ENCODE peak calls at places on chromosomes 6 and 20, in eight cellular contexts. N is mesothelial cell of epicardium; S is CD8-positive, alpha-beta T cell; F is PC-9; M is AG09309; Z is HCT116; T is foreskin fibroblast; A is mucosa of descending colon. Y is an unnamed sample.

GRCh38 chr6:53679446-53679933 is 13.9 kb upstream of the KLHL31 start:
- DNase-seq in F (peak), M (peak), Z (peak), S (no peak), T (peak), A (no peak), N (no peak), Y (peak)

GRCh38 chr6:41901882-41902519 is 6.8 kb upstream of the USP49 start:
- DNase-seq in A (peak), Z (no peak), F (no peak), M (no peak), N (no peak), S (peak), T (peak), Y (no peak)

GRCh38 chr20:20130399-20130798 is 78.1 kb downstream of the CFAP61 start:
- DNase-seq in A (peak), M (no peak), S (no peak), T (no peak), N (no peak), F (no peak), Z (peak), Y (no peak)

GRCh38 chr6:45084257-45084656 is 243.9 kb upstream of the RUNX2 start:
- DNase-seq in A (no peak), N (no peak), T (peak), F (no peak), Z (no peak), S (no peak), M (no peak), Y (no peak)

GRCh38 chr6:118704911-118705310 is 53.5 kb upstream of the CEP85L start:
- DNase-seq in M (no peak), F (no peak), A (no peak), T (peak), Z (no peak), S (no peak), N (no peak), Y (no peak)

GRCh38 chr6:169046483-169047192 is 207.0 kb downstream of the THBS2 start:
- DNase-seq in A (no peak), T (peak), M (peak), F (no peak), S (no peak), Z (no peak), N (no peak), Y (peak)

GRCh38 chr6:17863971-17864754 is 123.3 kb downstream of the KIF13A start:
- DNase-seq in A (peak), Z (peak), N (no peak), M (no peak), T (peak), S (no peak), F (peak), Y (no peak)

GRCh38 chr20:4613718-4614620 is 107.7 kb upstream of the PRND start:
- DNase-seq in A (peak), M (no peak), S (peak), N (no peak), T (peak), F (peak), Z (peak), Y (peak)

DNA sequence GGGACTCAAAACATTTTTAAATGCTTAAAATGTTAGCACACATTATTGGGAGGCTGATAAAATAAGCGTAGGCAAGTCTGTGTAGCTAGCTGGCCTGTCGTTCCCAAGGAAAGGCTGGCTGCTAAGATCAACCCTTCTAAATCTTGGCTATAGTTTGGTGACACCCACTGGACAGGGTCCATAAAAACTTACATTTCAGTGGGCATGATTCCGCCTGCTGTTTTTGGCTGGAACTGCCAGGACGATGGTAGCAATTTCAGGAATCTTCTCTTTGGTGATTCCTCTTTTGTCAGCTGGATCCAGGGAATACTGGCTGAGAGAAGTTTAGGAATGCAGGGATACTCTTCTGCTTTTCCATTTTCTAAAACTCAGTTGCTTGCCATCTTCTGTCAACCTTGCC is 162.2 kb downstream of the NKAIN2 start:
- DNase-seq in N (no peak), S (no peak), Z (no peak), M (no peak), F (no peak), T (no peak), A (no peak), Y (peak)
- TF ChIP-seq CTCF in N (no peak), S (no peak), Z (peak), M (no peak), F (no peak), T (no peak), A (no peak), Y (peak)

GRCh38 chr6:99334526-99335127 is 14.8 kb downstream of the FAXC start:
- DNase-seq in Z (peak), T (peak), F (peak), N (no peak), M (peak), A (peak), S (no peak), Y (peak)
- TF ChIP-seq CTCF in Z (peak), T (peak), F (peak), N (no peak), M (peak), A (no peak), S (peak), Y (peak)

GRCh38 chr20:15759546-15760216 is 813.6 kb downstream of the KIF16B start:
- DNase-seq in M (peak), A (no peak), N (no peak), Z (no peak), T (peak), F (no peak), S (no peak), Y (no peak)

GRCh38 chr20:15767636-15768369 is 805.4 kb downstream of the KIF16B start:
- DNase-seq in M (no peak), T (no peak), A (no peak), S (no peak), Z (no peak), F (no peak), N (no peak), Y (no peak)

GRCh38 chr20:15760217-15760567 is 813.1 kb downstream of the KIF16B start:
- DNase-seq in M (no peak), N (no peak), A (no peak), Z (no peak), F (no peak), T (no peak), S (no peak), Y (no peak)

GRCh38 chr20:15768370-15768741 is 804.9 kb downstream of the KIF16B start:
- DNase-seq in M (no peak), Z (no peak), F (no peak), S (no peak), N (no peak), T (no peak), A (no peak), Y (no peak)

DNA sequence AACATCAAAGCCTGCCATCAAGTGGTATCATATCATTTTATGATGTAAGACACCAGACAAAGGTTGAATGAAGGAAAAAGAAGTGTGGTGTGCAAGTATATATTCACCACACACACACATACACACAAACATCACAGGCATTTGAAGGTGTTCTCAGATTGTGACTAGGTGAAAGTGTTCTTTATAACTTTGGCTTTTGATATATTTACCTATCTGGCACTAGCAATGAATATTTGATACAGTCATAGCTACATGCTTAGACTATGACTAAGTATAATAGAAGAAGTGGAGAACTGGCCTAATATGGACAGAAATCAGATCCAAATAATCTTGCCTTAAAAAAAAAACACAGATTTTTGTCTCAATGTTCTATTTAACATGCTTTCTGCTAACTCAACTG is 809.9 kb downstream of the KIF16B start:
- DNase-seq in M (no peak), A (no peak), Z (no peak), S (no peak), F (no peak), N (no peak), T (peak), Y (no peak)
- TF ChIP-seq CTCF in M (no peak), A (no peak), Z (no peak), S (no peak), F (no peak), N (no peak), T (no peak), Y (no peak)

GRCh38 chr6:137165375-137166246 is 7.8 kb downstream of the IL22RA2 start:
- DNase-seq in T (peak), A (peak), N (no peak), M (no peak), Z (peak), S (no peak), F (no peak), Y (no peak)
- TF ChIP-seq CTCF in T (no peak), A (no peak), N (no peak), M (peak), Z (peak), S (no peak), F (no peak), Y (no peak)

GRCh38 chr6:13846841-13847240 is 32.5 kb upstream of the MCUR1 start:
- DNase-seq in N (no peak), Z (peak), T (no peak), F (no peak), M (no peak), A (no peak), S (no peak), Y (no peak)
- TF ChIP-seq CTCF in N (no peak), Z (peak), T (no peak), F (no peak), M (peak), A (no peak), S (no peak), Y (peak)

DNA sequence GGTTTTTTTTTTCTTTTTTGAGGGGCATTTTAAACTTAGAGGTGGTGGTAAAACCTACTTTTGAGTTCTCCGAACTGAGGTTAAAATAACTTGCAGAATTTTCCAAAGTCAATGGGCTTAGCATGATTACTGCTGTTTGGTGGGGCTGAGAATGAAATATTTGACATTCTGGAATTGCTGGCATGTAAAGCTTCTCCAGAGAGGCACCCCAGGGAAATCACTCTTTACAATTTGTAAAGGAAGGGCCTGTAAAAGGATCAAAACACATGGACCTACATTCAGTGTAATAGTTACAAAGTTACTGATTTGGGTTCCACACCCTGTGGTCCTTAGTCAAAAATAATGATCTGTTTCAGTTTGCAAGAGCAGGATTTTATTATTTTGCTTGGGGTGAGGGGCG is 5.5 kb downstream of the FAM217B start:
- DNase-seq in S (no peak), Z (no peak), A (no peak), F (no peak), N (no peak), M (no peak), T (no peak), Y (no peak)
- TF ChIP-seq CTCF in S (no peak), Z (no peak), A (no peak), F (no peak), N (no peak), M (no peak), T (no peak), Y (no peak)

DNA sequence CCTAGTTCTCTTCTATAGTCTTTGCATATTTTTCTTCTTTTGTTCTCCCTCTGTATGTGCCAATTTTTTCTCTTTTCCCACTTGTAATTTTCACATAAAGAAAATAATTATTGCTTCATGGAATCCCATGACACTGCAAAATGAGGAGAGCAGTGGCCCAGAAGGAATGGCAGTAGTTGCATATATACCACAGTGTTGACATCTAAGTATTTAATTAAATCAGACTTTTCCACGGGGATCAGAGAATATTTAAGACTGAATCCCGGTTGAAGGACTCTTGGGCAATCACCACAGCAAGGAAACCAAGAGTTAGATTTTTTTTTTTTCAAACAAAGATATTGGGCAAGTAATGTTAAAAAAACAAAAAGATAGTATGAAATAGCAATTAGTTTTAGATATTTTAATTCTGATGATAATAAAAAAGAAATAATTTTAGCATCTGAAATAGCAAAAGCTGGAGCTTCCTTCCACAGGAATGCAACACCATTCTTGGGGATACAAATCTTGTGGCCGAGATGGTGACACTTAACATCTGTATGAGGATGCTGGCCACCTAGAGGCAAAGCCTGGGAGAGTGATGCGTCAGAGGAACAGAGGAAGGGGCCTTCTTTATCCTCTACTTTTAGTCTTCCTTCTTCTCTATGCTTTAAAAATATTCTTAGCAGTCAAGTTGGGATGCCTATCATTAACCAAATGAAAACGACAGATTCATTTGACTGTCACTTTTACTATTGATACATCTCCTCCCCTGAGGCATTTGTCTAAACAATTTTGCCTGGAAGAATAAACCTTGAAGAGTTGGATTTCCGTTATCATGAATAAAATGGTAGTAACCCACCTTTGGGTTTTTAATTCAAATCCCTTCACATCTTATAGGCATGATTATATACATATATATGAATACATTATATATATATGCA is 356.2 kb downstream of the GJA1 start:
- DNase-seq in S (no peak), N (no peak), F (no peak), A (no peak), Z (no peak), M (peak), T (peak), Y (no peak)
- TF ChIP-seq CTCF in S (no peak), N (no peak), F (no peak), A (no peak), Z (peak), M (peak), T (no peak), Y (peak)

GRCh38 chr20:24149881-24150307 is 161.3 kb upstream of the GGTLC1 start:
- DNase-seq in Z (no peak), N (no peak), A (peak), T (no peak), M (no peak), F (no peak), S (no peak), Y (no peak)
- TF ChIP-seq CTCF in Z (peak), N (peak), A (no peak), T (peak), M (peak), F (no peak), S (no peak), Y (peak)

GRCh38 chr20:51023617-51024155 is 779 bp upstream of the KCNG1 start:
- DNase-seq in F (no peak), N (no peak), Z (no peak), T (no peak), S (no peak), M (no peak), A (no peak), Y (no peak)

GRCh38 chr20:51024761-51025160 is 1.9 kb upstream of the KCNG1 start:
- DNase-seq in T (no peak), M (no peak), Z (no peak), F (no peak), S (no peak), N (no peak), A (no peak), Y (no peak)

GRCh38 chr20:51022227-51022802 is 592 bp downstream of the KCNG1 start:
- DNase-seq in A (no peak), M (no peak), N (no peak), T (no peak), S (no peak), F (no peak), Z (no peak), Y (no peak)

GRCh38 chr20:51021067-51022025 is 1.6 kb downstream of the KCNG1 start:
- DNase-seq in Z (no peak), S (no peak), F (no peak), T (no peak), A (no peak), N (no peak), M (no peak), Y (no peak)

DNA sequence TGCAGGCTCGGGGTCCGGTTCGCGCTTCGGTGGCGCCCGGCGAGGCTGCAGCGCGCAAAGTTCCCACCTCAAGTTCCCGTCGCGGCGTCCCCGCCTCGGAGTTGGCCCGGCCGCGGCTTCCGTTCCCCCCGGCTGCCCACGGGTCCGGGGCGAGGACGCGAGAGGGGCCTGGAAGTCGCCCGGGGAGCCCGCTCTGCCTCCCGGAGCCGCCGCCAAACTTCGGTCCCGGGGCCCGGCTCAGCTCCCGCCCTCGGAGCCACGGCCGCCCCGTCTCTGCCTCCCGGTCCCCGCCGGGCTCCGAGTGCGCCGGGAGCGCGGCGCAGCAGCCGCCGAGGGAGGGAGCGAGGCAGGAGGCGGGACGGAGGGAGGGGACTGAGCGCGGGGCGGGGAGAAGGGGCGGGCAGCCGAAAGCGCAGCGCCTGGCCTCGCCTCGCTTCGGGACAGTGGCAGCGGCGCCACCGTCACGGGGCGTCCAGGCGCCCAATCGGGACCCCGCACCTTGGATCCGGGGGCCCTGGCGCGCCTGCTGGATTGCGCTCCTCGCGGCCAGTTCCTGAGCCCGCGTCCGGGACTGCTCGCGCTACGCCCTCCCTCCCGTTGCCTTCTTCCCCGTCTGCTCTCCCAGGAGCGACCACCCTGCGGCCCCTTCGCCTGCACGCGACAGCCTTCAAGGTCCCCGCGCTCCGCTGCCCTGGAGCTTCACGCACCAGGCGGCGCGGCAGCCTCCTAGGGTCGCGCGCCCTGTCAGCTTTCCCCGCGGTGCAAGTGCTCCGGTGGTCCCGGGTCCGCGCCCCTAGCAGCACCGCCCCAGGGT is at the start of gene KCNG1:
- DNase-seq in T (peak), Z (peak), S (no peak), A (peak), N (peak), M (no peak), F (peak), Y (no peak)
- TF ChIP-seq CTCF in T (no peak), Z (no peak), S (no peak), A (no peak), N (no peak), M (no peak), F (no peak), Y (no peak)

GRCh38 chr20:47350691-47351545 is 5.6 kb downstream of the ZMYND8 start:
- DNase-seq in S (no peak), N (no peak), M (no peak), A (no peak), T (no peak), F (no peak), Z (no peak), Y (no peak)

GRCh38 chr20:47349365-47350180 is 6.9 kb downstream of the ZMYND8 start:
- DNase-seq in M (no peak), N (no peak), T (peak), S (no peak), F (no peak), A (no peak), Z (no peak), Y (peak)

GRCh38 chr20:47350181-47350550 is 6.3 kb downstream of the ZMYND8 start:
- DNase-seq in Z (no peak), M (no peak), N (no peak), F (no peak), S (no peak), A (no peak), T (no peak), Y (no peak)

GRCh38 chr20:47347661-47348462 is 8.6 kb downstream of the ZMYND8 start:
- DNase-seq in T (no peak), N (no peak), S (no peak), F (no peak), Z (no peak), A (no peak), M (no peak), Y (no peak)

GRCh38 chr20:47348539-47349142 is 7.9 kb downstream of the ZMYND8 start:
- DNase-seq in N (no peak), T (no peak), Z (no peak), S (no peak), F (no peak), A (no peak), M (no peak), Y (no peak)
- TF ChIP-seq CTCF in N (no peak), T (no peak), Z (no peak), S (no peak), F (no peak), A (no peak), M (no peak), Y (no peak)